ENCODE peak calls at places on chromosomes 7 and 10, in six cellular contexts. Y is foreskin fibroblast, G is A549, U is BE2C, R is astrocyte of the spinal cord, E is NB4. F is an unnamed sample.

GRCh38 chr7:30931927-30932540 is 20.4 kb downstream of the AQP1 start:
- DNase-seq in Y (no peak), G (no peak), U (no peak), R (no peak), E (no peak), F (no peak)

GRCh38 chr7:67716729-67717128 is 720.1 kb downstream of the TYW1 start:
- DNase-seq in Y (no peak), G (peak), U (no peak), R (no peak), E (peak), F (no peak)

GRCh38 chr10:128520191-128520815 is 394.1 kb upstream of the MKI67 start:
- DNase-seq in Y (no peak), G (no peak), U (no peak), R (no peak), E (no peak), F (no peak)

GRCh38 chr7:157017639-157018327 is 7.3 kb upstream of the MNX1 start:
- DNase-seq in Y (no peak), G (no peak), U (no peak), R (no peak), E (no peak), F (no peak)

GRCh38 chr7:111198255-111198654 is 107.3 kb downstream of the LRRN3 start:
- DNase-seq in Y (peak), G (peak), U (no peak), R (peak), E (peak), F (peak)

GRCh38 chr7:68610751-68611150 is 987.5 kb upstream of the AUTS2 start:
- DNase-seq in Y (no peak), G (no peak), U (no peak), R (no peak), E (no peak), F (no peak)

GRCh38 chr7:157693521-157694388 is 357.0 kb downstream of the DNAJB6 start:
- DNase-seq in Y (no peak), G (no peak), U (no peak), R (no peak), E (no peak), F (no peak)

GRCh38 chr10:130301026-130301892 is 165.1 kb downstream of the GLRX3 start:
- DNase-seq in Y (no peak), G (no peak), U (no peak), R (peak), E (peak), F (no peak)

GRCh38 chr10:72260588-72261322 is 13.0 kb upstream of the DDIT4 start:
- DNase-seq in Y (peak), G (peak), U (peak), R (peak), E (peak), F (peak)

GRCh38 chr7:157383868-157384267 is 47.1 kb downstream of the DNAJB6 start:
- DNase-seq in Y (no peak), G (no peak), U (no peak), R (no peak), E (no peak), F (no peak)

GRCh38 chr10:118501637-118502440 is 93.6 kb downstream of the PRLHR start:
- DNase-seq in Y (peak), G (peak), U (no peak), R (peak), E (peak), F (peak)

GRCh38 chr7:55536619-55537457 is 35.5 kb downstream of the VOPP1 start:
- DNase-seq in Y (no peak), G (no peak), U (no peak), R (no peak), E (no peak), F (no peak)

GRCh38 chr7:44277391-44277790 is 48.0 kb downstream of the CAMK2B start:
- DNase-seq in Y (no peak), G (no peak), U (peak), R (no peak), E (no peak), F (no peak)

GRCh38 chr7:98225913-98226614 is 14.8 kb downstream of the BHLHA15 start:
- DNase-seq in Y (no peak), G (no peak), U (no peak), R (no peak), E (no peak), F (no peak)
- TF ChIP-seq CTCF in Y (no peak), G (no peak), U (no peak), R (no peak), E (no peak), F (no peak)

DNA sequence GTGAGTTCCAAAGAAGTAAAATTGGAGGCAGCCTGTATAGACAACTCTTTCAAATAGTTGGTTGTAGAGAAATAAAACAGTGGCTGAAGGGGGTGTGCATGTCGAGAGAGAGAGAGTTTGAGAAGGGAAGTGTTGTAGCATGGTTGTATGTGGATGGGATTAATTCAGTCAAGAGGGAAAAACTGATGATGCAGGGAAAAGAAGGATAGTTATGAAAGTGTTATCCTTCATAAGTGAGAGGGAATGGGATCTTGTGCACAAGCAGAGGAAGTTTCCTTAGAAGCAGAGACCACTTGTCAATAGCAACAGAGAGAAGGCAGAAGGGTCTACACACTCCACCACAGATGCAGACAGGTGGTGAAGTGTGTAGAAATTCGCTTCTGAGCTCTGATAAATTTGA is 30.0 kb upstream of the BPGM start:
- DNase-seq in Y (no peak), G (no peak), U (no peak), R (no peak), E (no peak), F (no peak)
- H3K4me3 ChIP-seq in Y (no peak), G (no peak), U (no peak), R (no peak), E (no peak), F (no peak)

DNA sequence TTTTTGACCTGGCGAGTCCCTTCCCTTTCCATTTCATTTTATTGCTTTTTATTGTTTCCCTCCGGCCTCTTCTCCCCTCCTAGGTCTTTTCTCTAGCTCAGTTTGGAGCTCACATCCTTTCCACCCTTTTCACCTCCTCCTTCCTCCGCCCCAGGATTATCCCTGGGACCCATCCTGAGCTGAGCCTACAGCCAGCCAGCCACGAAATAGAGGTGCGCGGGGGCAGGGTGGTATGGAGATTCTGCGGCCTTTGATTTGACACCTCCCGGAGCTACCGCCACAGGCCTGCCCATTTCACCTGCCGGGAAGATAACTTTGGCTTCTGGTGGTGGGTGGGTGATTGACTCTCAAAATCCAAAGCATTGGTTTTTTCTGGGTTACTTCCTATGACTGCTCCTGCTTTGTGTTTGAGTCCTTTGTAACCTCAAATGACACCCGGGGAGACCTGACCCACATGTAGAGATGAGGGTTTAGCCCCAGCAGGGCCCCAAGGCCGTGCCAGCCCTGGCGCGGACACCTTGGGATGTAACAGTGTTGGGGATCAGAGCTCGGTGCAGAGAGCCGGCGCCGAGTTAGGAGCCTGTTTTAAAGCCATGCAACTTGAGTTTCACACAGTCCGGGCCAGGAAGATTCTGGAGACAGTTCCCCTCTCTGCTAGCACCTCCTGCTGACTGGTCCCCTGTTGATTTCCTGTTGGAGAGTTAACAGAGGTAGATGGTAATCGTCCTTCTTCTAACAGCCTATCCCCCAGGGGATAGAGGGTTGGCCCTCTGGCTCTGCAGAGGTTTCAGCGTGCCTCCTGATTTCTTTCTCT is 1.5 kb downstream of the DUSP5 start:
- DNase-seq in Y (peak), G (peak), U (peak), R (peak), E (peak), F (no peak)
- TF ChIP-seq CTCF in Y (peak), G (peak), U (peak), R (peak), E (peak), F (peak)

DNA sequence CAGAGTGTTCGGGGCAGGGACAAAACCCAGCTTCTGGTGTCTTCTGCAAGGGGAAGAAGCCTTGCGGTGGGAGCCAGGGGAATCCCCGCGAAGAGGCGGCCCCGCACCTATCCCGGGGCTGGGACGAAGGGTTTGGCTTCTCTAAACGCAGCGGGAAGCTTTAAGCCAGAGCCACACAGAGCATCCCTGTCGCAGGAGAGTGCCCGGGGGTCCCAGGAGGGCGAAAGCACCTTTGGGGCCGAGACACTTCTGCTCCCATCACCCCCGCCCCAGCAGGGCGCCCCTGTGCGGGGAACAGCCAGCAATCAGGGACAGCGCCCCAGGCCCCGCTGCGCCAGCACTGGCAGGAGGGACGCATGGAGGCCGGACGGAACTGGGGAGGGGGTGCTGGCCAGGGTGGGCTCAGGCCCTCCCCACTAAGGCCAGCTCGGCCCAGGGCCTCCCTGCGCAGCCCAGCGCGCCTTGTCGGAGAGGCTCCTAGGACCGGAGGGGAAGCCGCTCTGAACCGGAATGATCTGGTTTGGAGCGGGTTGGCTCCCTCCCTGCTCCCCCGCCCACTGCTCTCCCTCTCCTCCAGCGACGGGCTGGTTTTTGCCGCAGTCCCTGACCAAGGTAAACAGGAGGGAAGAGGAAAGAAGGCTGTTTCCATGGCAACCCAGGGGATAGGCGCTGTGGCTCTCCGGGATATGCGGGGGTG is 63.9 kb downstream of the TMEM209 start:
- DNase-seq in Y (peak), G (no peak), U (peak), R (peak), E (no peak), F (peak)
- H3K4me3 ChIP-seq in Y (peak), G (no peak), U (peak), R (peak), E (no peak), F (peak)

GRCh38 chr7:51059493-51059892 is 257.1 kb downstream of the COBL start:
- DNase-seq in Y (no peak), G (no peak), U (no peak), R (no peak), E (no peak), F (no peak)

GRCh38 chr7:51064688-51065087 is 251.9 kb downstream of the COBL start:
- DNase-seq in Y (no peak), G (no peak), U (no peak), R (no peak), E (no peak), F (no peak)

GRCh38 chr7:51062222-51062987 is 254.2 kb downstream of the COBL start:
- DNase-seq in Y (no peak), G (no peak), U (no peak), R (no peak), E (no peak), F (no peak)

GRCh38 chr7:51058764-51059163 is 257.8 kb downstream of the COBL start:
- DNase-seq in Y (no peak), G (no peak), U (no peak), R (no peak), E (no peak), F (no peak)

GRCh38 chr7:51060536-51060935 is 256.1 kb downstream of the COBL start:
- DNase-seq in Y (no peak), G (peak), U (no peak), R (no peak), E (peak), F (no peak)
- TF ChIP-seq CTCF in Y (no peak), G (no peak), U (peak), R (no peak), E (peak), F (peak)

GRCh38 chr7:131183611-131184119 is 144.0 kb upstream of the MKLN1 start:
- DNase-seq in Y (no peak), G (no peak), U (no peak), R (no peak), E (no peak), F (no peak)

GRCh38 chr7:131188367-131189339 is 139.0 kb upstream of the MKLN1 start:
- DNase-seq in Y (peak), G (peak), U (no peak), R (peak), E (peak), F (peak)

GRCh38 chr7:131189488-131189887 is 138.2 kb upstream of the MKLN1 start:
- DNase-seq in Y (no peak), G (no peak), U (no peak), R (no peak), E (no peak), F (no peak)

GRCh38 chr7:131190146-131190545 is 137.5 kb upstream of the MKLN1 start:
- DNase-seq in Y (peak), G (peak), U (no peak), R (peak), E (no peak), F (no peak)

DNA sequence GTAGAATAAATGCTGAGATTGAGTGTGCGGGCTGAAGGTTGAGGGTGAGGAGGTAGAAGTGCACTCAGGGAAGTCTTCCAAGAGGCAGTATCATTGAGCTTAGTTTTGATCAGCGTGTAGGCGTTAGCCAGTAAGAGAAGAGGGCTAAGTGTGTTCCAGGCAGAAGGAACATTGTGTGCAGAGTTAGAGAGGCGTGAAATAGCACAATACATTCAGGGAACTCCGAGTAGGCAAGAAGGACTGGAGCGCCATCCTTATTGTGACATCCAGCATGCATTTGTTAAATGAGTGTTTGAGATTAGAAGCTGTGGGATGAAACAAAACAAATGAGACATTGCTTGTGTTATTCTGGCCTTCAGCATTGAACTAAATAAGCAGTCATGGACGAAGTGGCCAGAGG is 140.9 kb upstream of the MKLN1 start:
- DNase-seq in Y (no peak), G (no peak), U (no peak), R (no peak), E (no peak), F (no peak)
- H3K4me3 ChIP-seq in Y (no peak), G (no peak), U (no peak), R (no peak), E (no peak), F (no peak)

GRCh38 chr10:86068532-86069337 is 297.9 kb downstream of the GRID1 start:
- DNase-seq in Y (no peak), G (no peak), U (no peak), R (no peak), E (no peak), F (no peak)
- TF ChIP-seq CTCF in Y (no peak), G (no peak), U (no peak), R (no peak), E (no peak), F (no peak)

DNA sequence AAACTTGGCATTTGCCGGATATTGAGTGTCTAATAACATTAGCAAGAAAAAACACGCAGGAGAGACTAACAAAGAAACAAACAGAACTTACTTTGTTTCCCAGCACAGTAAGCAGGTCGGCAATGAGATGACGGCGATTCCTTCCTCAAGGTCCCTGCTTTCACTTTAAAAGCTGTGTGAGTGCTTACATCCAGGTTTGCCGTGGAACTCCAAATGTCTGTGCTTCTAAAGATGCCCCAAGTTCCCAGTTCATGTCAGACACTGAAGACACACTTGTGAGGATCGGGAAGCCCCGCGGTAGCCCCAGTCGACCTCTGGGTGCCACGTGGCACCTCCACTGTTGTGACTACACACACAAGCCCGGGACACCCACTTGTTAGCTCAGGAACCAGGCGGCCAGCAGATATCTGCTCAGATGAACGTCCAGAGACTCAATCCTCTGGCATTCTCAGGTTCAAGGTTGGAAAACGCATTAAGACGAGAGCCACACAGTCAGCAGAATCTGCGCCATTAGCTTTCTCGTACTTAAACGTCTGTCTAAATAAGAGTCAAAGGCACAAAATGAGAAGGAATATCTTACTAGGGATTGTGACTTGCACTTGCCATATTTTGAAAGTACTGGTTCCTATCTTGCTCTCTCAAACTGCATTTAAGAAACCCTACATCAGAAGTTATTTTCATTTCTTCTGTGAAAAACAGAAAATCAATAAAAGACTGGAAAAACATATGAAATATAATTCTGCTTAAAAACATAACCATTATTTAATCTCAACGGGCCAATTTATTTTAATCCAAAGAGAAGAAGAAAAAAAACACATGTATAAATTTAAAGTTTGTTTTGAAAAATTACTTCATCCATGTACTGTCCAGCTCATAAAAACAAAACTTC is 207.6 kb upstream of the KLF14 start:
- DNase-seq in Y (no peak), G (peak), U (peak), R (peak), E (peak), F (peak)
- H3K4me3 ChIP-seq in Y (peak), G (peak), U (peak), R (peak), E (peak), F (peak)

GRCh38 chr10:11141571-11142091 is 124.0 kb downstream of the CELF2 start:
- DNase-seq in Y (no peak), G (no peak), U (no peak), R (no peak), E (peak), F (no peak)

GRCh38 chr10:11138634-11139033 is 121.0 kb downstream of the CELF2 start:
- DNase-seq in Y (no peak), G (no peak), U (no peak), R (no peak), E (no peak), F (no peak)

GRCh38 chr10:11143240-11143639 is 125.6 kb downstream of the CELF2 start:
- DNase-seq in Y (no peak), G (no peak), U (no peak), R (no peak), E (peak), F (no peak)

GRCh38 chr10:11142809-11143208 is 125.1 kb downstream of the CELF2 start:
- DNase-seq in Y (no peak), G (no peak), U (no peak), R (no peak), E (peak), F (no peak)

DNA sequence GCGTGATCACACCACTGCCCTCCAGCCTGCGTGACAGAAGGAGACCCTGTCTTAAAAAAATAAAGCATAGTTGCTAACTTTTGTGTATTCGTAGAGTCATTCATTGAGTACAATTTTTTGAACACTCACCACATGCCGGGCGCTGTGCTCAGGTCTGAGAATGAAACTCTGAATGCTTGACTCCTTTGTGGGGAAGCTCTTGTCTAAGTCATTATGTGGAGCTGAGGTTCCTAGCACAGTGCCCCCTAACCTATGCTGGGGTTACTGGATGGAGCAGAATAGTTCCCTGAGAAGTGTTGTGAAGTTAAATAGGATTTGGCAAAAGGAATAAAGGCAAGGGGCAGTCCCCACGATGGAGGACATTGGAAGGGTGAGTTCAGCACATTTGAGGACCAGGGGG is 123.3 kb downstream of the CELF2 start:
- DNase-seq in Y (no peak), G (no peak), U (no peak), R (no peak), E (no peak), F (no peak)
- TF ChIP-seq CTCF in Y (no peak), G (no peak), U (no peak), R (no peak), E (no peak), F (no peak)

F was measured in brain microvascular endothelial cell.